ENCODE peak calls at places on chromosomes 11 and 22, in six cellular contexts. L is tibial nerve, B is K562, U is lung, I is dorsolateral prefrontal cortex, W is heart right ventricle. K is an unnamed sample.

GRCh38 chr11:92453055-92453454 is 228.4 kb downstream of the FAT3 start:
- DNase-seq in L (no peak), B (no peak), U (no peak), I (no peak), W (no peak), K (peak; percentile 34)

GRCh38 chr22:37566903-37567798 is 6.9 kb downstream of the CDC42EP1 start:
- DNase-seq in L (peak; percentile 67), B (peak; percentile 66), U (peak; percentile 88), I (peak; percentile 75), W (peak; percentile 84), K (no peak)

GRCh38 chr22:49749885-49750510 is 77.7 kb downstream of the BRD1 start:
- DNase-seq in L (no peak), B (peak; percentile 2), U (no peak), I (no peak), W (no peak), K (no peak)

GRCh38 chr11:33835143-33835878 is 56.6 kb downstream of the LMO2 start:
- DNase-seq in L (no peak), B (peak; percentile 33), U (no peak), I (no peak), W (no peak), K (peak; percentile 44)

GRCh38 chr22:46433318-46433717 is 97.8 kb downstream of the TRMU start:
- DNase-seq in L (no peak), B (no peak), U (no peak), I (no peak), W (no peak), K (no peak)

GRCh38 chr11:115324569-115325432 is 179.4 kb downstream of the CADM1 start:
- DNase-seq in L (no peak), B (peak; percentile 48), U (no peak), I (no peak), W (no peak), K (peak; percentile 36)

GRCh38 chr22:49417833-49418232 is 409.8 kb downstream of the BRD1 start:
- DNase-seq in L (no peak), B (no peak), U (no peak), I (no peak), W (no peak), K (no peak)

GRCh38 chr11:85918910-85919794 is 64.0 kb downstream of the CCDC83 start:
- DNase-seq in L (no peak), B (no peak), U (no peak), I (no peak), W (no peak), K (no peak)

GRCh38 chr11:113339909-113340569 is 25.7 kb downstream of the TTC12 start:
- DNase-seq in L (no peak), B (no peak), U (no peak), I (no peak), W (no peak), K (no peak)

GRCh38 chr11:85749287-85749834 is 61.6 kb downstream of the SYTL2 start:
- DNase-seq in L (no peak), B (no peak), U (no peak), I (no peak), W (no peak), K (no peak)

GRCh38 chr11:69249641-69250502 is 44.1 kb upstream of the MYEOV start:
- DNase-seq in L (no peak), B (no peak), U (peak; percentile 70), I (no peak), W (no peak), K (no peak)

GRCh38 chr11:71363721-71364120 is 84.5 kb downstream of the DHCR7 start:
- DNase-seq in L (no peak), B (no peak), U (no peak), I (no peak), W (no peak), K (no peak)

GRCh38 chr22:23289851-23290724 is 109.8 kb downstream of the BCR start:
- DNase-seq in L (peak; percentile 70), B (peak; percentile 92), U (peak; percentile 70), I (peak; percentile 42), W (peak; percentile 62), K (peak; percentile 63)

GRCh38 chr11:126060651-126061220 is 1.9 kb downstream of the CDON start:
- DNase-seq in L (no peak), B (no peak), U (no peak), I (no peak), W (no peak), K (no peak)

GRCh38 chr11:72578051-72578450 is 96.2 kb downstream of the PDE2A start:
- DNase-seq in L (no peak), B (no peak), U (no peak), I (no peak), W (no peak), K (no peak)

GRCh38 chr11:65047581-65048422 is 6.8 kb downstream of the SAC3D1 start:
- DNase-seq in L (peak; percentile 19), B (peak; percentile 40), U (no peak), I (no peak), W (peak; percentile 60), K (no peak)

DNA sequence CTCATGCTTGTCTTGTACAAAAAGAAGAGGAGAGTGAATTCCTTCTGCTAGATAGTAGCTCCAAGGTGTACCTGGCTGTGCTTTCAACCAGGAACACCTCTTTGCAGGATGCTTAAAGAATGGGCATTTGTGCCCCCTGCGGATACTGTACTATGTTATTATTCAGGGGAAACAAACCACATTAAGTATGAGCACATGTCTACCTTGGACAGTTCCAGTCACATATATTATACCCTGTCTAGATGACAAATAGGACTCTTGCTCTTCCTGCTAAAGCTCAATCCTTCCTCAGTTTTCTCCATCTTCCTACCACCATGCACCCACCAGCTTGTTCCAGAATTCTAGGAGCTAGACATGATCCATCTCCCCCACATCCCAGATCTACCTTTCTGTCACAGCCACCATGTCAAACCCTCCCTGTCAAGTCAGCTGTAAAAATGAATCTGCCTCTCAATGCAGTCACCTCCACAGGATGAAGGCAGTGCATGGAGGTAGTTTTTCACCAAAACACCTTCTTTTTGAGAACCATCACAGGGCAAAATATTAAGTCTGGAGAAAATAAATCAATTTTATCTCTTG is 337.4 kb downstream of the LARGE1 start:
- DNase-seq in L (no peak), B (no peak), U (no peak), I (no peak), W (no peak), K (no peak)
- TF ChIP-seq CTCF in L (no peak), B (no peak), U (no peak), I (no peak), W (no peak), K (no peak)

GRCh38 chr11:66600219-66600923 is 7.4 kb downstream of the CCS start:
- DNase-seq in L (no peak), B (no peak), U (no peak), I (no peak), W (no peak), K (no peak)
- H3K27ac ChIP-seq in L (no peak overlapping the region), B (no peak overlapping the region), U (no peak overlapping the region), I (no peak overlapping the region), W (no peak overlapping the region), K (peak overlapping the region; percentile 1)

DNA sequence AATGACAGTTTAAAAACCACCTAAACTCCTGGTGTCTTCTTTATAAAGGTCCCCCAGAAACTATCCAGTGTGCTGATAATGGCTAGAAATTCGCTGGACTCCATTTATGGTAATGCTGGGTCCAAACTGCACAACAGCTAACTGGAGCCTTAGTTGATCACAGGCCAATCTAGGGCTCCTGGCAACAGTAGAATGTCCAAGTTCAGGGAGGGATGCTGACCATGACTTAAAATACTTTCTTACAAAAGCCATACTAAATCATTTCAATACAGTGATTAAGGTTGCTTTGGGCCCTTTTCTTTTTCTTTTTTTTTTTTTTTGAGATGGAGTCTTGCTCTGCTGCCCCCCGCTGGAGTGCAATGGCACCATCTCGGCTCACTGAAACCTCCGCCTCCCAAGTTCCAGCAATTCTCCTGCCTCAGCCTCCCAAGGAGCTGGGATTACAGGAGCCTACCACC is 14.5 kb upstream of the GAB2 start:
- DNase-seq in L (no peak), B (no peak), U (no peak), I (no peak), W (no peak), K (no peak)
- TF ChIP-seq CTCF in L (peak; percentile 16), B (peak; percentile 54), U (no peak), I (peak; percentile 48), W (peak; percentile 64), K (peak; percentile 41)

DNA sequence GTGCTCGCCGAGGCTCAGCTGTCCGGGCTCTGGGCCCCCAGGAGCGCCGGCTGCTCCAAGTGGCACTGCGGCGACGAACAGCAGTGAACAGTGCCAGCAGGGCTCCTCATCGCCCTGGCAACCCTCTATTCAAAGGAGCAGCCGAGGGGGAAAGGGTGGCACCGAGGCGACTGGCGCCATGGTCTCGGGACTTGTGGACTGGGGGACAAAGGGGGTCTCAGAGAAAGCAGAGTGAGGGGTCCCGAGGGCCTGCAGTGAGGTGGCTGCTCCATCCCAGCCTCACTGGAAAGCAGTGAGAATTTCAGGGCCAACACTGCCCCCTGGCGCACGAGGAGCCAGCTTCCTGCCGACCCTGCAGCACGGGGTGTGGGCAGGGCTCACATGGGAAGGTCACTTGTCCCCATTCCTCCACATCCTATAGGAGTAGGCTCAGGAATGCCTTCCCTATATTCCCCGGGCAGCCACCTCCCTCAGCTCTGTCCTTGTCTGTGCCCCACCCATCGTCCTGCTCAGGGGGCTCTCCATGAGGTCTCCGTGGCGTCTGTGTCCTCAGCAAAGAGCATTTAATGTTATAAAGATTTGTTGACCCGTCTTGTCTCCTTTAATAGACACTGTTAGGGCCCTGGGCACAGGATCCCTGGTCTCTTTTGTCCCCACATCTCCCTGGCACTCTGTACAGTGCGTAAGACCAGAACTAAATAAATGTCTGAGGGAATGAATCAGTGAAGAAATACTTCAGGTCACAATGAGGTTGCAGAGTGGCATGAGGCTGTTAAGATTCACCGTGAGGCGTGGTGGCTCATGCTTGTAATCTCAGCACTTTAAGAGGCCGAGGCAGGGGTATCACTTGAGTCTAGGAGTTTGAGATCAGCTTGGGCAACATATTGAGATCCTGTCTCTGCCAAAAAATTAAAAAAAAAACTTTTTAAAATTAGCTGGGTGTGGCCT is 26.4 kb downstream of the LRFN4 start:
- DNase-seq in L (no peak), B (peak; percentile 65), U (peak; percentile 79), I (peak; percentile 84), W (peak; percentile 65), K (no peak)
- H3K27ac ChIP-seq in L (peak overlapping the region; percentile 17), B (no peak overlapping the region), U (no peak overlapping the region), I (peak overlapping the region; percentile 91), W (no peak overlapping the region), K (peak overlapping the region; percentile 87)

GRCh38 chr11:45212566-45213315 is 66.3 kb downstream of the PRDM11 start:
- DNase-seq in L (no peak), B (peak; percentile 65), U (no peak), I (no peak), W (no peak), K (no peak)
- TF ChIP-seq CTCF in L (no peak), B (peak; percentile 61), U (no peak), I (no peak), W (no peak), K (no peak)